ENCODE peak calls at places on chromosomes 2 and 18, in four cellular contexts. D, I, L and U are unnamed samples.

GRCh38 chr2:217616936-217617335 is 385.9 kb downstream of the TNS1 start:
- DNase-seq in D (no peak), I (no peak), L (no peak), U (no peak)

GRCh38 chr2:218960196-218961165 is 1.0 kb downstream of the CDK5R2 start:
- DNase-seq in D (no peak), I (no peak), L (no peak), U (peak)

GRCh38 chr2:176269319-176270099 is at the start of gene MTX2:
- DNase-seq in D (peak), I (peak), L (peak), U (peak)

GRCh38 chr18:50268022-50268747 is 1.9 kb upstream of the CFAP53 start:
- DNase-seq in D (peak), I (peak), L (peak), U (peak)

GRCh38 chr2:16346671-16347070 is 319.0 kb downstream of the CYRIA start:
- DNase-seq in D (no peak), I (no peak), L (no peak), U (no peak)

GRCh38 chr2:210009106-210009505 is 6.7 kb downstream of the RPE start:
- DNase-seq in D (no peak), I (no peak), L (no peak), U (no peak)

GRCh38 chr18:6414118-6414722 is 491 bp downstream of the L3MBTL4 start:
- DNase-seq in D (peak), I (peak), L (peak), U (peak)

GRCh38 chr2:229927817-229928321 is 5.6 kb downstream of the FBXO36 start:
- DNase-seq in D (no peak), I (no peak), L (no peak), U (no peak)

GRCh38 chr2:51706220-51706619 is 674.3 kb upstream of the NRXN1 start:
- DNase-seq in D (no peak), I (no peak), L (no peak), U (no peak)

DNA sequence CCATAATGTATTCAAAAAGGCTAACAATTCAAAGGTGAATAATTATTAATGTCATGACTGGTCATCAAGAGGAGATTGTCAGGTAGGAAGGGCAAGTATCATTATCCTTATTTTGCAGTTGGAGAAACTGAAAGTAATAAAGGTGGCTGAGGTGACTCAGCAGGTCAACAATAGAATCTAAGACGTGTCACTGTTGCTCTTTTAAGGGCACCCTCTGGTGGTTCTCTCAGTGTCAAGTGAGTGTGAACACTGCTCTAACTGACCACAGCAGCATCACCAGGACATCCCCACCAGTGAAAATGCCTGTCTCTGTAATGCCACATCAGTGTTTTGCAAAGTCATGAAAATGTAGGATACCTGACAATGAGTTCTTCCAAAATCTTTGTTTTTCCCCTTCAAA is 69.7 kb downstream of the DCC start:
- DNase-seq in D (no peak), I (no peak), L (no peak), U (no peak)
- TF ChIP-seq CTCF in D (no peak), I (no peak), L (no peak), U (no peak)

GRCh38 chr18:11759456-11759855 is 70.4 kb downstream of the GNAL start:
- DNase-seq in D (no peak), I (no peak), L (no peak), U (no peak)
- TF ChIP-seq CTCF in D (no peak), I (no peak), L (no peak), U (no peak)

GRCh38 chr18:31420032-31420431 is 27.5 kb upstream of the DSG3 start:
- DNase-seq in D (no peak), I (no peak), L (no peak), U (no peak)

GRCh38 chr18:31424383-31424988 is 23.1 kb upstream of the DSG3 start:
- DNase-seq in D (peak), I (no peak), L (no peak), U (peak)

GRCh38 chr18:31417850-31418249 is 29.7 kb upstream of the DSG3 start:
- DNase-seq in D (no peak), I (no peak), L (no peak), U (no peak)

GRCh38 chr18:31419457-31419932 is 28.0 kb upstream of the DSG3 start:
- DNase-seq in D (no peak), I (no peak), L (no peak), U (no peak)

DNA sequence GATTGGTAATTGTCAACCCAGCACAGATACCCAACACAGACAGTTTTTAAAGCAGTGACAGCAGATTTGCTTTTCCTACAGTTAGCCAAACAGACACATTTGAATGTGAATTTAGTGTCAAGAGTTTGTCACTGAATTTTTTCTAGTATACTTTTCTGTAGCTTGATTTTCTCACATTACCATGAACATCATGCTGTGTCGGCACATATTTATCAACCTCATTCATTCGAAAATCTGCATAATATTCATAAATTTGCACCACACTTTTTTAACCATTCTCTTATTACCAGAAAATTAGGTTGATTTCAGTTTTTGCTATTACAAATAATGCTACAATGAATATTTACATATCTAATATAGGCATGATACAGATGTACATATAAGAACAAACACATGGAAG is 27.0 kb upstream of the DSG3 start:
- DNase-seq in D (no peak), I (no peak), L (no peak), U (no peak)
- TF ChIP-seq CTCF in D (no peak), I (no peak), L (no peak), U (no peak)

GRCh38 chr2:115887209-115887776 is 1444.9 kb downstream of the DPP10 start:
- DNase-seq in D (no peak), I (no peak), L (no peak), U (no peak)
- TF ChIP-seq CTCF in D (no peak), I (no peak), L (no peak), U (no peak)

GRCh38 chr2:117956036-117956791 is 57.7 kb downstream of the CCDC93 start:
- DNase-seq in D (no peak), I (no peak), L (no peak), U (no peak)
- TF ChIP-seq CTCF in D (no peak), I (no peak), L (no peak), U (no peak)

DNA sequence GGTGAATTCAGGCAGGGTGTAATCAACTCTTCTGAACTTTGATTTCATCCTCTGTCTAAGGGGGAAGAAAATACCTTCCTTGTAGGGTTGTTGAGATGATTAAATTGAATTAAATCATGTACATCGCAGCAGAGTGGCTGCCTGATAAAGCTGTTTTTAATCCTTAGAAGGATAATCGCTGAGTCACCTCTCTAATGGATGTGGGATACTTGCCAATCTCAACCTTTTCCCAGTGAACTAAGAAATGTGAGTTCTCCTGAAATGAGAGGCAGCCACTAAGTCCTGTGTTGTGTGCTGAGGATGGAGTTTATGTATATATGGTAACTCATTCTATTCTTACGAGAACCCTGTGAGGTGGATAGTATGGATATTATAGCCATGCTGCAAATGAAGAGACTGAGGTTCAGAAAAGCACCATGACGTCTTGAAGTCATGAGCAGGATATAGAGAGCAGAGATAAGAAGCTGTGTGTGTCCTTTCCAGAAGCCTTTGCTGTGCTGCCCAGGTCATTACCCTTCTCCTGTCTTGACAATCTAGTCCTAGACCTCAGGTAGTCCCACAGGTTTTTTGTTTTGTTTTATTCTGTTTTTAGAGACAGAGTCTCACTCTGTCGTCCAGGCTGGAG is 93.3 kb downstream of the HNRNPLL start:
- DNase-seq in D (no peak), I (no peak), L (no peak), U (no peak)
- TF ChIP-seq CTCF in D (no peak), I (no peak), L (no peak), U (no peak)

GRCh38 chr2:159893439-159893838 is 95.4 kb upstream of the CD302 start:
- DNase-seq in D (no peak), I (no peak), L (no peak), U (no peak)

GRCh38 chr2:159890945-159891588 is 93.1 kb upstream of the CD302 start:
- DNase-seq in D (no peak), I (no peak), L (no peak), U (no peak)

GRCh38 chr2:159891917-159892691 is 94.1 kb upstream of the CD302 start:
- DNase-seq in D (no peak), I (no peak), L (no peak), U (no peak)

GRCh38 chr2:159894145-159894838 is 96.3 kb upstream of the CD302 start:
- DNase-seq in D (no peak), I (no peak), L (no peak), U (no peak)

GRCh38 chr2:159892990-159893389 is 95.0 kb upstream of the CD302 start:
- DNase-seq in D (no peak), I (no peak), L (no peak), U (no peak)
- TF ChIP-seq CTCF in D (no peak), I (no peak), L (no peak), U (no peak)

GRCh38 chr2:3535794-3536681 is 16.7 kb upstream of the ADI1 start:
- DNase-seq in D (no peak), I (peak), L (peak), U (peak)
- TF ChIP-seq CTCF in D (no peak), I (peak), L (peak), U (no peak)